ENCODE peak calls at places on chromosomes 4 and X, in nine cellular contexts. One of them, this sample, is unnamed.

GRCh38 chr4:77465271-77465670 is 140.3 kb upstream of the CXCL13 start:
- DNase-seq in choroid plexus epithelial cell: peak; percentile 40
- DNase-seq in kidney: no peak
- DNase-seq in WERI-Rb-1: peak; percentile 13
- DNase-seq in thoracic aorta: no peak
- DNase-seq in epithelial cell of esophagus: peak; percentile 50
- DNase-seq in H1: peak; percentile 49
- DNase-seq in retinal pigment epithelial cell: no peak
- DNase-seq in fibroblast of the aortic adventitia: peak; percentile 18
- DNase-seq in this sample: no peak

GRCh38 chr4:5918331-5919030 is 25.6 kb upstream of the CRMP1 start:
- DNase-seq in choroid plexus epithelial cell: no peak
- DNase-seq in kidney: peak; percentile 45
- DNase-seq in WERI-Rb-1: no peak
- DNase-seq in thoracic aorta: no peak
- DNase-seq in epithelial cell of esophagus: no peak
- DNase-seq in H1: no peak
- DNase-seq in retinal pigment epithelial cell: no peak
- DNase-seq in fibroblast of the aortic adventitia: no peak
- DNase-seq in this sample: no peak

GRCh38 chrX:70262952-70263567 is 3.1 kb upstream of the P2RY4 start:
- DNase-seq in choroid plexus epithelial cell: peak; percentile 49
- DNase-seq in kidney: no peak
- DNase-seq in WERI-Rb-1: peak; percentile 80
- DNase-seq in thoracic aorta: no peak
- DNase-seq in epithelial cell of esophagus: peak; percentile 75
- DNase-seq in H1: peak; percentile 70
- DNase-seq in retinal pigment epithelial cell: no peak
- DNase-seq in fibroblast of the aortic adventitia: peak; percentile 40
- DNase-seq in this sample: no peak

GRCh38 chrX:13153796-13154195 is 109.4 kb upstream of the FAM9C start:
- DNase-seq in choroid plexus epithelial cell: peak; percentile 36
- DNase-seq in kidney: no peak
- DNase-seq in WERI-Rb-1: no peak
- DNase-seq in thoracic aorta: no peak
- DNase-seq in epithelial cell of esophagus: peak; percentile 1
- DNase-seq in H1: no peak
- DNase-seq in retinal pigment epithelial cell: no peak
- DNase-seq in fibroblast of the aortic adventitia: peak; percentile 69
- DNase-seq in this sample: no peak

GRCh38 chr4:15375707-15376106 is 52.1 kb upstream of the C1QTNF7 start:
- DNase-seq in choroid plexus epithelial cell: peak; percentile 52
- DNase-seq in kidney: no peak
- DNase-seq in WERI-Rb-1: no peak
- DNase-seq in thoracic aorta: no peak
- DNase-seq in epithelial cell of esophagus: no peak
- DNase-seq in H1: no peak
- DNase-seq in retinal pigment epithelial cell: no peak
- DNase-seq in fibroblast of the aortic adventitia: no peak
- DNase-seq in this sample: no peak

GRCh38 chrX:18951032-18951431 is 32.9 kb downstream of the PHKA2 start:
- DNase-seq in choroid plexus epithelial cell: no peak
- DNase-seq in kidney: no peak
- DNase-seq in WERI-Rb-1: peak; percentile 27
- DNase-seq in thoracic aorta: no peak
- DNase-seq in epithelial cell of esophagus: no peak
- DNase-seq in H1: no peak
- DNase-seq in retinal pigment epithelial cell: no peak
- DNase-seq in fibroblast of the aortic adventitia: no peak
- DNase-seq in this sample: no peak

GRCh38 chrX:70168238-70169188 is 8.8 kb upstream of the DGAT2L6 start:
- DNase-seq in choroid plexus epithelial cell: peak; percentile 62
- DNase-seq in kidney: no peak
- DNase-seq in WERI-Rb-1: no peak
- DNase-seq in thoracic aorta: no peak
- DNase-seq in epithelial cell of esophagus: peak; percentile 38
- DNase-seq in H1: no peak
- DNase-seq in retinal pigment epithelial cell: peak; percentile 11
- DNase-seq in fibroblast of the aortic adventitia: peak; percentile 68
- DNase-seq in this sample: peak; percentile 67

GRCh38 chr4:85677286-85677685 is 202.3 kb downstream of the ARHGAP24 start:
- DNase-seq in choroid plexus epithelial cell: peak; percentile 28
- DNase-seq in kidney: no peak
- DNase-seq in WERI-Rb-1: no peak
- DNase-seq in thoracic aorta: no peak
- DNase-seq in epithelial cell of esophagus: no peak
- DNase-seq in H1: no peak
- DNase-seq in retinal pigment epithelial cell: no peak
- DNase-seq in fibroblast of the aortic adventitia: peak; percentile 47
- DNase-seq in this sample: no peak

GRCh38 chr4:86496094-86497060 is 97.7 kb upstream of the PTPN13 start:
- DNase-seq in choroid plexus epithelial cell: peak; percentile 72
- DNase-seq in kidney: no peak
- DNase-seq in WERI-Rb-1: peak; percentile 23
- DNase-seq in thoracic aorta: no peak
- DNase-seq in epithelial cell of esophagus: peak; percentile 87
- DNase-seq in H1: no peak
- DNase-seq in retinal pigment epithelial cell: peak; percentile 71
- DNase-seq in fibroblast of the aortic adventitia: peak; percentile 77
- DNase-seq in this sample: no peak

GRCh38 chr4:16083217-16084191 is at the start of gene PROM1:
- DNase-seq in choroid plexus epithelial cell: no peak
- DNase-seq in kidney: peak; percentile 87
- DNase-seq in WERI-Rb-1: peak; percentile 85
- DNase-seq in thoracic aorta: no peak
- DNase-seq in epithelial cell of esophagus: peak; percentile 22
- DNase-seq in H1: peak; percentile 76
- DNase-seq in retinal pigment epithelial cell: no peak
- DNase-seq in fibroblast of the aortic adventitia: no peak
- DNase-seq in this sample: no peak

GRCh38 chrX:153667281-153667831 is 6.3 kb downstream of the PNCK start:
- DNase-seq in choroid plexus epithelial cell: no peak
- DNase-seq in kidney: peak; percentile 43
- DNase-seq in WERI-Rb-1: no peak
- DNase-seq in thoracic aorta: no peak
- DNase-seq in epithelial cell of esophagus: no peak
- DNase-seq in H1: no peak
- DNase-seq in retinal pigment epithelial cell: no peak
- DNase-seq in fibroblast of the aortic adventitia: no peak
- DNase-seq in this sample: no peak

GRCh38 chrX:74535211-74535621 is 79.2 kb downstream of the RLIM start:
- DNase-seq in choroid plexus epithelial cell: peak; percentile 79
- DNase-seq in kidney: no peak
- DNase-seq in WERI-Rb-1: peak; percentile 37
- DNase-seq in thoracic aorta: no peak
- DNase-seq in epithelial cell of esophagus: peak; percentile 36
- DNase-seq in H1: no peak
- DNase-seq in retinal pigment epithelial cell: no peak
- DNase-seq in fibroblast of the aortic adventitia: peak; percentile 78
- DNase-seq in this sample: no peak

GRCh38 chr4:47221721-47222120 is 190.4 kb downstream of the GABRB1 start:
- DNase-seq in choroid plexus epithelial cell: peak; percentile 87
- DNase-seq in kidney: no peak
- DNase-seq in WERI-Rb-1: no peak
- DNase-seq in thoracic aorta: no peak
- DNase-seq in epithelial cell of esophagus: peak; percentile 25
- DNase-seq in H1: no peak
- DNase-seq in retinal pigment epithelial cell: no peak
- DNase-seq in fibroblast of the aortic adventitia: peak; percentile 91
- DNase-seq in this sample: no peak

GRCh38 chrX:24506082-24506481 is 41.0 kb downstream of the PDK3 start:
- DNase-seq in choroid plexus epithelial cell: peak; percentile 13
- DNase-seq in kidney: no peak
- DNase-seq in WERI-Rb-1: no peak
- DNase-seq in thoracic aorta: no peak
- DNase-seq in epithelial cell of esophagus: peak; percentile 82
- DNase-seq in H1: no peak
- DNase-seq in retinal pigment epithelial cell: no peak
- DNase-seq in fibroblast of the aortic adventitia: peak; percentile 17
- DNase-seq in this sample: no peak

GRCh38 chrX:107673933-107674479 is 45.7 kb downstream of the PRPS1 start:
- DNase-seq in choroid plexus epithelial cell: peak; percentile 97
- DNase-seq in kidney: peak; percentile 96
- DNase-seq in WERI-Rb-1: no peak
- DNase-seq in thoracic aorta: peak; percentile 68
- DNase-seq in epithelial cell of esophagus: peak; percentile 42
- DNase-seq in H1: no peak
- DNase-seq in retinal pigment epithelial cell: no peak
- DNase-seq in fibroblast of the aortic adventitia: no peak
- DNase-seq in this sample: peak; percentile 78

GRCh38 chr4:20044502-20044911 is 207.2 kb upstream of the SLIT2 start:
- DNase-seq in choroid plexus epithelial cell: peak; percentile 51
- DNase-seq in kidney: no peak
- DNase-seq in WERI-Rb-1: no peak
- DNase-seq in thoracic aorta: no peak
- DNase-seq in epithelial cell of esophagus: peak; percentile 73
- DNase-seq in H1: no peak
- DNase-seq in retinal pigment epithelial cell: peak; percentile 53
- DNase-seq in fibroblast of the aortic adventitia: peak; percentile 83
- DNase-seq in this sample: no peak

GRCh38 chr4:89939994-89940393 is 45.3 kb downstream of the MMRN1 start:
- DNase-seq in choroid plexus epithelial cell: peak; percentile 66
- DNase-seq in kidney: no peak
- DNase-seq in WERI-Rb-1: no peak
- DNase-seq in thoracic aorta: no peak
- DNase-seq in epithelial cell of esophagus: no peak
- DNase-seq in H1: no peak
- DNase-seq in retinal pigment epithelial cell: peak; percentile 59
- DNase-seq in fibroblast of the aortic adventitia: no peak
- DNase-seq in this sample: no peak

GRCh38 chrX:19389217-19389616 is 45.5 kb downstream of the PDHA1 start:
- DNase-seq in choroid plexus epithelial cell: no peak
- DNase-seq in kidney: no peak
- DNase-seq in WERI-Rb-1: no peak
- DNase-seq in thoracic aorta: no peak
- DNase-seq in epithelial cell of esophagus: peak; percentile 4
- DNase-seq in H1: no peak
- DNase-seq in retinal pigment epithelial cell: no peak
- DNase-seq in fibroblast of the aortic adventitia: no peak
- DNase-seq in this sample: no peak

GRCh38 chr4:67465763-67466052 is 79.6 kb downstream of the CENPC start:
- DNase-seq in choroid plexus epithelial cell: no peak
- DNase-seq in kidney: no peak
- DNase-seq in WERI-Rb-1: no peak
- DNase-seq in thoracic aorta: no peak
- DNase-seq in epithelial cell of esophagus: no peak
- DNase-seq in H1: no peak
- DNase-seq in retinal pigment epithelial cell: no peak
- DNase-seq in fibroblast of the aortic adventitia: no peak
- DNase-seq in this sample: no peak

GRCh38 chrX:70454441-70455365 is 10.1 kb downstream of the DLG3 start:
- DNase-seq in choroid plexus epithelial cell: peak; percentile 67
- DNase-seq in kidney: peak; percentile 95
- DNase-seq in WERI-Rb-1: peak; percentile 93
- DNase-seq in thoracic aorta: no peak
- DNase-seq in epithelial cell of esophagus: peak; percentile 81
- DNase-seq in H1: peak; percentile 86
- DNase-seq in retinal pigment epithelial cell: no peak
- DNase-seq in fibroblast of the aortic adventitia: peak; percentile 50
- DNase-seq in this sample: peak; percentile 81

GRCh38 chrX:64229145-64229544 is 1.3 kb downstream of the ASB12 start:
- DNase-seq in choroid plexus epithelial cell: no peak
- DNase-seq in kidney: no peak
- DNase-seq in WERI-Rb-1: no peak
- DNase-seq in thoracic aorta: no peak
- DNase-seq in epithelial cell of esophagus: no peak
- DNase-seq in H1: no peak
- DNase-seq in retinal pigment epithelial cell: no peak
- DNase-seq in fibroblast of the aortic adventitia: no peak
- DNase-seq in this sample: no peak
- H3K4me3 ChIP-seq in choroid plexus epithelial cell: no peak overlapping the region
- H3K4me3 ChIP-seq in kidney: no peak overlapping the region
- H3K4me3 ChIP-seq in WERI-Rb-1: no peak overlapping the region
- H3K4me3 ChIP-seq in thoracic aorta: no peak overlapping the region
- H3K4me3 ChIP-seq in epithelial cell of esophagus: no peak overlapping the region
- H3K4me3 ChIP-seq in H1: no peak overlapping the region
- H3K4me3 ChIP-seq in retinal pigment epithelial cell: no peak overlapping the region
- H3K4me3 ChIP-seq in fibroblast of the aortic adventitia: no peak overlapping the region
- H3K4me3 ChIP-seq in this sample: no peak overlapping the region

GRCh38 chrX:1464282-1465131 is 11.8 kb upstream of the ASMTL start:
- DNase-seq in choroid plexus epithelial cell: no peak
- DNase-seq in kidney: peak; percentile 56
- DNase-seq in WERI-Rb-1: peak; percentile 7
- DNase-seq in thoracic aorta: no peak
- DNase-seq in epithelial cell of esophagus: no peak
- DNase-seq in H1: peak; percentile 35
- DNase-seq in retinal pigment epithelial cell: no peak
- DNase-seq in fibroblast of the aortic adventitia: no peak
- DNase-seq in this sample: peak; percentile 51
- H3K4me3 ChIP-seq in choroid plexus epithelial cell: no peak overlapping the region
- H3K4me3 ChIP-seq in kidney: no peak overlapping the region
- H3K4me3 ChIP-seq in WERI-Rb-1: no peak overlapping the region
- H3K4me3 ChIP-seq in thoracic aorta: no peak overlapping the region
- H3K4me3 ChIP-seq in epithelial cell of esophagus: no peak overlapping the region
- H3K4me3 ChIP-seq in H1: no peak overlapping the region
- H3K4me3 ChIP-seq in retinal pigment epithelial cell: no peak overlapping the region
- H3K4me3 ChIP-seq in fibroblast of the aortic adventitia: no peak overlapping the region
- H3K4me3 ChIP-seq in this sample: no peak overlapping the region

DNA sequence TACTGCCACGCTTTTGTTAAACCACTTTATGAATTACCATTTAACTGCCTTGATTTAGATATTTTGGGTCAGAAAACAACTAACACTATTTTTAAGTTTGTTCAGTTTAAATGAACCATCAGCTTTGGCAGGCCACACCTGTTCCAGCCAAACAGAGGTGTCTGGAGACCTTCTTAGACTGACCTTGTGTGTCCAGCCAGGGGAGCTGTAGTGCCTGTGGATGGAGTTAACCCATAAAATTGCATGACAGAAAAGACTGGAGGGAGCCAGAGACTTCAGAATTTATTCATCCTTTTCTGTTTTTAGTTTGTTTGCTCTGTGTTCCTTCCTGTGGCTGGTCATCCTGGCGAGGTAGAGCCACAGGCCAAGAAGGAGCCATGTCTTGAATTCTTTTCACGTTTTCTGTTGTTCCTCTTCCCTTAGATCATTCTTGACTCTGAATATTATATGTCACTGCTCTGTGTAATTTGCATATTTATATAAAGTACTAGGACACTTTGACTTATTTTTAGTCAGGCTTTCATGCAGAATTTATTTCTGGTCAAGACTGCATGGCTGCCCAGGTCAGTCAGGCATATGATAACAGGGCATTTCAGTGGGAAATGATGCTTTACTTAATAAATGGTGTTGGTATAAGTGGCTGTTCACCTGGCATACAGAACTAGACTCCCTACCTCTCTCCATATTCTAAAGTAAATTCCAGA is 26.7 kb downstream of the HERC3 start:
- DNase-seq in choroid plexus epithelial cell: no peak
- DNase-seq in kidney: no peak
- DNase-seq in WERI-Rb-1: no peak
- DNase-seq in thoracic aorta: no peak
- DNase-seq in epithelial cell of esophagus: no peak
- DNase-seq in H1: no peak
- DNase-seq in retinal pigment epithelial cell: no peak
- DNase-seq in fibroblast of the aortic adventitia: no peak
- DNase-seq in this sample: no peak
- H3K4me3 ChIP-seq in choroid plexus epithelial cell: no peak overlapping the region
- H3K4me3 ChIP-seq in kidney: no peak overlapping the region
- H3K4me3 ChIP-seq in WERI-Rb-1: no peak overlapping the region
- H3K4me3 ChIP-seq in thoracic aorta: no peak overlapping the region
- H3K4me3 ChIP-seq in epithelial cell of esophagus: no peak overlapping the region
- H3K4me3 ChIP-seq in H1: no peak overlapping the region
- H3K4me3 ChIP-seq in retinal pigment epithelial cell: no peak overlapping the region
- H3K4me3 ChIP-seq in fibroblast of the aortic adventitia: no peak overlapping the region
- H3K4me3 ChIP-seq in this sample: no peak overlapping the region

GRCh38 chr4:1767058-1767769 is 25.9 kb upstream of the FGFR3 start:
- DNase-seq in choroid plexus epithelial cell: no peak
- DNase-seq in kidney: no peak
- DNase-seq in WERI-Rb-1: peak; percentile 77
- DNase-seq in thoracic aorta: no peak
- DNase-seq in epithelial cell of esophagus: peak; percentile 41
- DNase-seq in H1: no peak
- DNase-seq in retinal pigment epithelial cell: no peak
- DNase-seq in fibroblast of the aortic adventitia: peak; percentile 16
- DNase-seq in this sample: no peak
- H3K4me3 ChIP-seq in choroid plexus epithelial cell: peak overlapping the region; percentile 40
- H3K4me3 ChIP-seq in kidney: no peak overlapping the region
- H3K4me3 ChIP-seq in WERI-Rb-1: peak overlapping the region; percentile 41
- H3K4me3 ChIP-seq in thoracic aorta: peak overlapping the region; percentile 51
- H3K4me3 ChIP-seq in epithelial cell of esophagus: peak overlapping the region; percentile 19
- H3K4me3 ChIP-seq in H1: peak overlapping the region; percentile 10
- H3K4me3 ChIP-seq in retinal pigment epithelial cell: peak overlapping the region; percentile 17
- H3K4me3 ChIP-seq in fibroblast of the aortic adventitia: peak overlapping the region; percentile 46
- H3K4me3 ChIP-seq in this sample: peak overlapping the region; percentile 54